ENCODE peak calls at places on chromosomes 11 and 22, in seven cellular contexts. E, U, X, D, L, B and W are unnamed samples.

GRCh38 chr11:798093-798713 is at the start of gene SLC25A22:
- DNase-seq in D (no peak), X (peak; percentile 83), U (no peak), B (no peak), E (peak; percentile 85), L (peak; percentile 39), W (peak; percentile 93)

GRCh38 chr22:27476729-27477128 is 324.8 kb downstream of the MN1 start:
- DNase-seq in U (no peak), B (peak; percentile 53), E (no peak), L (peak; percentile 92), X (no peak), D (no peak), W (peak; percentile 78)

GRCh38 chr22:31747441-31747840 is 2.5 kb downstream of the PRR14L start:
- DNase-seq in D (no peak), L (no peak), B (no peak), X (no peak), U (no peak), E (no peak), W (no peak)

GRCh38 chr11:33391893-33392251 is 134.7 kb downstream of the HIPK3 start:
- DNase-seq in L (no peak), E (no peak), U (no peak), B (no peak), D (no peak), X (no peak), W (no peak)

GRCh38 chr11:15826826-15827225 is 529.5 kb downstream of the SOX6 start:
- DNase-seq in D (no peak), E (peak; percentile 38), B (peak; percentile 4), X (no peak), U (no peak), L (peak; percentile 39), W (peak; percentile 22)

GRCh38 chr11:34263462-34264186 is 94.2 kb downstream of the ABTB2 start:
- DNase-seq in B (peak; percentile 99), L (peak; percentile 99), X (peak; percentile 75), U (peak; percentile 27), E (peak; percentile 92), D (peak; percentile 71), W (peak; percentile 77)

GRCh38 chr11:74169736-74170458 is 905 bp downstream of the C2CD3 start:
- DNase-seq in B (no peak), L (no peak), U (no peak), X (no peak), D (no peak), E (no peak), W (no peak)

GRCh38 chr11:33659370-33660139 is 41.1 kb downstream of the C11orf91 start:
- DNase-seq in X (no peak), D (peak; percentile 50), E (no peak), U (no peak), B (no peak), L (no peak), W (no peak)

GRCh38 chr11:132785878-132786277 is 746.4 kb downstream of the OPCML start:
- DNase-seq in X (no peak), L (no peak), D (no peak), U (no peak), E (no peak), B (no peak), W (no peak)

GRCh38 chr11:69490516-69490915 is 9.1 kb downstream of the LINC01488 start:
- DNase-seq in U (no peak), X (peak; percentile 28), B (no peak), L (no peak), D (no peak), E (no peak), W (no peak)

GRCh38 chr11:63613517-63614135 is 607 bp downstream of the PLAAT3 start:
- DNase-seq in B (no peak), X (peak; percentile 77), L (peak; percentile 46), U (no peak), D (peak; percentile 77), E (peak; percentile 69), W (no peak)

GRCh38 chr11:2295971-2296912 is 5.5 kb downstream of the C11orf21 start:
- DNase-seq in E (no peak), B (no peak), D (peak; percentile 54), U (no peak), L (no peak), X (peak; percentile 29), W (no peak)

GRCh38 chr11:110069158-110069737 is 23.9 kb upstream of the ZC3H12C start:
- DNase-seq in L (peak; percentile 89), U (peak; percentile 84), B (peak; percentile 3), X (peak; percentile 81), E (peak; percentile 51), D (no peak), W (peak; percentile 97)

GRCh38 chr11:1757861-1758610 is 5.7 kb downstream of the CTSD start:
- DNase-seq in B (no peak), L (no peak), U (no peak), E (no peak), X (peak; percentile 75), D (no peak), W (no peak)

GRCh38 chr11:20795005-20795404 is 125.6 kb downstream of the NELL1 start:
- DNase-seq in B (no peak), L (no peak), U (no peak), X (no peak), D (no peak), E (no peak), W (no peak)

GRCh38 chr11:122045181-122045586 is 70.8 kb downstream of the BLID start:
- DNase-seq in U (no peak), L (peak; percentile 46), E (no peak), D (no peak), B (no peak), X (no peak), W (peak; percentile 78)

GRCh38 chr22:42500836-42501179 is 18.8 kb downstream of the RRP7A start:
- DNase-seq in U (no peak), B (no peak), E (no peak), D (no peak), L (no peak), X (no peak), W (no peak)
- H3K4me3 ChIP-seq in U (peak overlapping the region; percentile 9), B (no peak overlapping the region), E (no peak overlapping the region), D (peak overlapping the region; percentile 18), L (no peak overlapping the region), X (no peak overlapping the region), W (peak overlapping the region; percentile 45)

GRCh38 chr11:48005878-48006277 is 25.5 kb downstream of the PTPRJ start:
- DNase-seq in D (no peak), X (no peak), L (no peak), U (no peak), E (no peak), B (no peak), W (no peak)

GRCh38 chr11:48002565-48002964 is 22.2 kb downstream of the PTPRJ start:
- DNase-seq in E (no peak), L (no peak), X (no peak), U (no peak), B (no peak), D (no peak), W (no peak)

GRCh38 chr11:48004456-48004855 is 24.1 kb downstream of the PTPRJ start:
- DNase-seq in B (no peak), X (no peak), U (no peak), L (no peak), E (no peak), D (no peak), W (no peak)

GRCh38 chr11:48005133-48005532 is 24.8 kb downstream of the PTPRJ start:
- DNase-seq in D (no peak), U (no peak), E (no peak), B (no peak), L (no peak), X (no peak), W (no peak)

GRCh38 chr11:48003926-48004325 is 23.6 kb downstream of the PTPRJ start:
- DNase-seq in D (no peak), L (no peak), E (no peak), X (no peak), U (no peak), B (no peak), W (no peak)
- H3K4me3 ChIP-seq in D (no peak overlapping the region), L (no peak overlapping the region), E (no peak overlapping the region), X (no peak overlapping the region), U (no peak overlapping the region), B (no peak overlapping the region), W (no peak overlapping the region)

DNA sequence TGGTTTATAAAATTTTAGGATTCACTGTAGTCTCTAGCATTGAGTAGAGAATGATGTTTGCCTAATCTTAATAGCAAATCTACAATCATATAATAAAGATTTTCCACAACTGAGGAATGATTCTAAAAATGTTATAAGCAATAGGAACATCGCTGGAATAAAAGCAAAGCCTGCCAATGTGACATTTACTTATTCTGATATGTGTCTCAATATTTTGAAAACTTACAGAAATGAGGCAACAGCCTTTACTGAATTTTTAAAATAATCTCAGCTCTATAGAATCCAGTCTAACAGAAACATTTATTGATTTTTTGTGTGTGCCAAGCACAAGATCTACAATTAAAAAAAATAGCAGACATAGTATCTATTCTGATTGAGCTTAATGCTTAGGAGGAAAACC is 303.7 kb upstream of the CCDC179 start:
- DNase-seq in B (no peak), U (no peak), E (no peak), D (no peak), L (no peak), X (no peak), W (no peak)
- H3K4me3 ChIP-seq in B (no peak overlapping the region), U (no peak overlapping the region), E (no peak overlapping the region), D (no peak overlapping the region), L (no peak overlapping the region), X (no peak overlapping the region), W (no peak overlapping the region)

GRCh38 chr11:111469200-111469599 is 43.0 kb downstream of the BTG4 start:
- DNase-seq in B (no peak), D (no peak), E (no peak), X (no peak), L (no peak), U (no peak), W (peak; percentile 43)
- H3K4me3 ChIP-seq in B (no peak overlapping the region), D (no peak overlapping the region), E (no peak overlapping the region), X (no peak overlapping the region), L (no peak overlapping the region), U (no peak overlapping the region), W (no peak overlapping the region)

GRCh38 chr11:5808500-5809121 is at the start of gene OR52N2:
- DNase-seq in B (peak; percentile 61), L (peak; percentile 37), D (peak; percentile 78), X (peak; percentile 80), U (peak; percentile 47), E (peak; percentile 84), W (peak; percentile 83)
- H3K4me3 ChIP-seq in B (no peak within 1 kb of the TSS), L (peak within 1 kb of the TSS; percentile 35), D (peak within 1 kb of the TSS; percentile 15), X (peak within 1 kb of the TSS; percentile 18), U (peak within 1 kb of the TSS; percentile 29), E (no peak within 1 kb of the TSS), W (peak within 1 kb of the TSS; percentile 42)

GRCh38 chr22:46057762-46058420 is 80.9 kb upstream of the WNT7B start:
- DNase-seq in L (no peak), U (no peak), B (no peak), X (peak; percentile 76), D (no peak), E (peak; percentile 77), W (peak; percentile 76)
- H3K4me3 ChIP-seq in L (no peak overlapping the region), U (peak overlapping the region; percentile 58), B (no peak overlapping the region), X (peak overlapping the region; percentile 2), D (no peak overlapping the region), E (no peak overlapping the region), W (peak overlapping the region; percentile 63)